ENCODE peak calls at places on chromosome 20, in six cellular contexts. J is NCI-H1092 treated with DMSO at 0.1 percent for 48 hours, S is WTC11, D is RKO, M is activated gamma-delta T cell treated with Interleukin-2 at 50 U/mL for 16 hours, P is T-helper 1 cell. V is an unnamed sample.

GRCh38 chr20:44070139-44070900 is 116.7 kb downstream of the JPH2 start:
- DNase-seq in P (peak), J (no peak), S (no peak), D (no peak), M (peak), V (no peak)

GRCh38 chr20:57097245-57097935 is 169.1 kb downstream of the BMP7 start:
- DNase-seq in J (no peak), D (no peak), P (no peak), S (no peak), M (no peak), V (no peak)

GRCh38 chr20:59669451-59669850 is 65.1 kb downstream of the PHACTR3 start:
- DNase-seq in M (no peak), D (no peak), P (no peak), S (no peak), J (no peak), V (no peak)

GRCh38 chr20:6162239-6162638 is 39.4 kb upstream of the FERMT1 start:
- DNase-seq in M (no peak), J (peak), D (no peak), P (no peak), S (no peak), V (no peak)

GRCh38 chr20:60700728-60701127 is 551.3 kb upstream of the CDH4 start:
- DNase-seq in J (no peak), M (no peak), D (no peak), P (no peak), S (no peak), V (no peak)

GRCh38 chr20:24340933-24341332 is 128.5 kb upstream of the SYNDIG1 start:
- DNase-seq in D (no peak), J (no peak), S (no peak), P (no peak), M (no peak), V (no peak)

GRCh38 chr20:45917790-45918141 is 5.8 kb upstream of the PLTP start:
- DNase-seq in J (no peak), S (no peak), P (no peak), D (no peak), M (no peak), V (no peak)

GRCh38 chr20:6583134-6583738 is 184.2 kb upstream of the BMP2 start:
- DNase-seq in J (peak), S (peak), M (no peak), P (no peak), D (peak), V (no peak)

GRCh38 chr20:21693322-21693721 is 12.1 kb upstream of the PAX1 start:
- DNase-seq in M (no peak), S (peak), D (no peak), J (no peak), P (no peak), V (no peak)

GRCh38 chr20:9024996-9025395 is 43.9 kb upstream of the PLCB4 start:
- DNase-seq in J (no peak), S (no peak), D (no peak), M (no peak), P (no peak), V (no peak)

GRCh38 chr20:63502671-63503172 is 3.8 kb upstream of the EEF1A2 start:
- DNase-seq in S (no peak), J (peak), D (no peak), P (no peak), M (no peak), V (no peak)

GRCh38 chr20:32355417-32355841 is 2.7 kb upstream of the ASXL1 start:
- DNase-seq in D (no peak), P (no peak), M (no peak), S (no peak), J (no peak), V (no peak)

GRCh38 chr20:5933802-5934436 is 16.4 kb downstream of the TRMT6 start:
- DNase-seq in D (peak), P (no peak), J (peak), S (no peak), M (no peak), V (no peak)

GRCh38 chr20:25275813-25276532 is 28.1 kb downstream of the PYGB start:
- DNase-seq in J (no peak), S (peak), M (peak), P (no peak), D (no peak), V (peak)

GRCh38 chr20:10511166-10511506 is 76.0 kb downstream of the SLX4IP start:
- DNase-seq in P (no peak), M (no peak), S (no peak), D (no peak), J (no peak), V (no peak)

GRCh38 chr20:34970193-34971037 is 14.7 kb downstream of the MYH7B start:
- DNase-seq in J (no peak), P (no peak), D (no peak), S (no peak), M (no peak), V (no peak)

GRCh38 chr20:41366546-41367392 is at the start of gene EMILIN3:
- DNase-seq in P (no peak), M (no peak), J (no peak), D (no peak), S (peak), V (no peak)

GRCh38 chr20:44211177-44212039 is 837 bp upstream of the OSER1 start:
- DNase-seq in M (no peak), S (no peak), P (no peak), J (peak), D (peak), V (no peak)

GRCh38 chr20:873875-874607 is 40.5 kb downstream of the FAM110A start:
- DNase-seq in D (no peak), P (no peak), S (no peak), M (no peak), J (no peak), V (no peak)

GRCh38 chr20:53611449-53611894 is 17.8 kb upstream of the ZNF217 start:
- DNase-seq in M (no peak), J (no peak), D (peak), S (no peak), P (no peak), V (peak)

GRCh38 chr20:21225215-21225947 is 77.8 kb upstream of the XRN2 start:
- DNase-seq in J (no peak), D (no peak), S (no peak), P (no peak), M (no peak), V (no peak)

GRCh38 chr20:50385733-50386640 is 124.2 kb upstream of the PTPN1 start:
- DNase-seq in J (no peak), S (no peak), D (no peak), M (peak), P (peak), V (no peak)

GRCh38 chr20:21554985-21555384 is 41.1 kb upstream of the NKX2-2 start:
- DNase-seq in P (no peak), D (no peak), J (peak), S (no peak), M (no peak), V (no peak)

GRCh38 chr20:36571564-36572504 is 1.6 kb upstream of the TGIF2 start:
- DNase-seq in D (no peak), S (peak), M (no peak), J (no peak), P (no peak), V (no peak)

GRCh38 chr20:32859961-32860360 is 1.2 kb downstream of the EFCAB8 start:
- DNase-seq in P (no peak), M (no peak), S (no peak), D (no peak), J (no peak), V (no peak)

GRCh38 chr20:49247792-49248191 is 28.6 kb downstream of the DDX27 start:
- DNase-seq in J (no peak), M (no peak), P (no peak), S (no peak), D (no peak), V (no peak)

GRCh38 chr20:39070484-39071231 is 108.5 kb downstream of the DHX35 start:
- DNase-seq in P (no peak), S (no peak), D (peak), J (no peak), M (no peak), V (no peak)

GRCh38 chr20:38321959-38322598 is 18.1 kb downstream of the BPI start:
- DNase-seq in M (no peak), S (peak), P (no peak), J (peak), D (peak), V (no peak)

GRCh38 chr20:38032585-38033329 is 499 bp downstream of the TTI1 start:
- DNase-seq in P (peak), S (no peak), J (no peak), M (no peak), D (peak), V (peak)

GRCh38 chr20:32934580-32934979 is 69.7 kb downstream of the SUN5 start:
- DNase-seq in P (no peak), S (no peak), M (no peak), J (no peak), D (no peak), V (no peak)

GRCh38 chr20:5119435-5120188 is at the start of gene PCNA:
- DNase-seq in J (peak), D (peak), M (peak), S (peak), P (peak), V (peak)

GRCh38 chr20:3846378-3846739 is 275 bp upstream of the MAVS start:
- DNase-seq in P (no peak), J (no peak), M (no peak), D (no peak), S (no peak), V (no peak)

V was measured in CD14-positive monocyte.